ENCODE peak calls at places on chromosomes 5 and 9, in ten cellular contexts. D is psoas muscle, N is A549, H is IMR-90, Q is A673, A is endothelial cell of umbilical vein, T is fibroblast of lung, Y is transverse colon, I is lung, E is upper lobe of right lung. X is an unnamed sample. For H3K4me1 and H3K9me3, the result is how much of the 10 kb centered on the place peaks cover.

GRCh38 chr5:1701884-1702283 is 97.8 kb downstream of the MRPL36 start:
- DNase-seq in I (no peak), A (no peak), T (no peak), E (no peak), N (no peak), Y (no peak), Q (no peak), D (no peak), H (no peak), X (no peak)

GRCh38 chr5:17257705-17258273 is 40.4 kb downstream of the BASP1 start:
- DNase-seq in Q (no peak), Y (no peak), D (no peak), N (no peak), A (peak), H (peak), I (no peak), T (no peak), E (no peak), X (no peak)

GRCh38 chr9:4530375-4530774 is 40.1 kb downstream of the SLC1A1 start:
- DNase-seq in Q (peak), A (peak), N (peak), Y (no peak), I (no peak), H (no peak), T (no peak), E (no peak), D (no peak), X (peak)

GRCh38 chr9:21395778-21396717 is 10.8 kb upstream of the IFNA2 start:
- DNase-seq in Q (peak), N (no peak), D (peak), E (peak), T (peak), Y (peak), H (no peak), A (peak), I (no peak), X (peak)

GRCh38 chr5:148937239-148937638 is 110.8 kb downstream of the ADRB2 start:
- DNase-seq in E (no peak), D (no peak), Q (no peak), A (no peak), N (no peak), Y (no peak), H (peak), T (no peak), I (no peak), X (no peak)

GRCh38 chr5:113038714-113039113 is 62.1 kb downstream of the DCP2 start:
- DNase-seq in D (no peak), A (peak), Q (peak), T (no peak), I (peak), N (no peak), E (no peak), Y (no peak), H (peak), X (no peak)

GRCh38 chr9:104776787-104777186 is 12.9 kb downstream of the NIPSNAP3B start:
- DNase-seq in Q (no peak), A (no peak), T (no peak), E (no peak), N (no peak), Y (no peak), I (no peak), H (peak), D (no peak), X (no peak)

GRCh38 chr5:54785729-54786548 is 199.5 kb downstream of the ESM1 start:
- DNase-seq in H (peak), I (peak), A (peak), Y (peak), N (no peak), Q (peak), E (peak), T (peak), D (no peak), X (peak)

GRCh38 chr5:115417076-115417475 is 120.6 kb upstream of the CCDC112 start:
- DNase-seq in N (no peak), Y (no peak), Q (no peak), H (no peak), E (no peak), A (no peak), I (no peak), D (no peak), T (no peak), X (no peak)

GRCh38 chr9:104094534-104095020 is 468 bp downstream of the SMC2 start:
- DNase-seq in Q (no peak), A (no peak), I (no peak), Y (no peak), E (no peak), T (no peak), N (peak), D (no peak), H (no peak), X (no peak)

GRCh38 chr9:105887679-105888078 is 193.3 kb downstream of the TMEM38B start:
- DNase-seq in Q (no peak), D (no peak), E (no peak), N (no peak), T (no peak), H (no peak), A (no peak), I (no peak), Y (no peak), X (no peak)

GRCh38 chr9:136399176-136400037 is 563 bp downstream of the SNAPC4 start:
- DNase-seq in Q (no peak), D (no peak), Y (no peak), N (no peak), A (peak), H (no peak), I (no peak), T (no peak), E (no peak), X (peak)

GRCh38 chr9:79781263-79781662 is 209.5 kb downstream of the TLE4 start:
- DNase-seq in Q (no peak), T (no peak), D (no peak), A (no peak), I (no peak), E (no peak), N (no peak), Y (no peak), H (no peak), X (no peak)

GRCh38 chr9:120931278-120932085 is 4.9 kb upstream of the TRAF1 start:
- DNase-seq in T (peak), E (no peak), H (peak), N (no peak), D (no peak), Q (peak), A (peak), I (no peak), Y (no peak), X (peak)

GRCh38 chr5:131379723-131380122 is 115.9 kb downstream of the CDC42SE2 start:
- DNase-seq in H (peak), T (peak), N (peak), Y (no peak), E (no peak), Q (peak), A (peak), D (no peak), I (no peak), X (peak)

DNA sequence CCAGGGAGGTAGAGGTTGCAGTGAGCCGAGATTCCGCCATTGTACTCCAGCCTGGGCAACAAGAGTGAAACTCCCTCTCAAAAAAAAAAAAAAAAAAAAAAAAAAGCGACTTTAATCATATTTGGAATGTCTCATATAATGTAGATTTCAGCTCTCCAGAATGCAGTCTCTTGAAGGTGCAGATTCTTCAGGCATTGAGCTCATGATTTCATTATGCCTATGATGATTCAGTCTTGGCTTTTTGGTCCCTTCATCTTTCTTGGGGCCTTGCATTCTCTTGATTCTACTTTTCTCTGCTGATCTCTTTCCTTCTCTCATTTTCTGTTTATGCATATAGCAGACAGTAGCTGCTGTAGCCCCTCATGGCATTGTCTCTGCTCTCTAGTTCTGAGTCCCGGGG is 22.9 kb downstream of the KDM4C start:
- DNase-seq in T (no peak), Y (no peak), N (no peak), A (no peak), I (no peak), H (peak), D (no peak), Q (no peak), E (no peak), X (no peak)
- H3K4me1 ChIP-seq in T (under half), Y (under half), N (under half), A (under half), I (under half), H (under half), D (half or more), Q (under half), E (under half), X (half or more)

DNA sequence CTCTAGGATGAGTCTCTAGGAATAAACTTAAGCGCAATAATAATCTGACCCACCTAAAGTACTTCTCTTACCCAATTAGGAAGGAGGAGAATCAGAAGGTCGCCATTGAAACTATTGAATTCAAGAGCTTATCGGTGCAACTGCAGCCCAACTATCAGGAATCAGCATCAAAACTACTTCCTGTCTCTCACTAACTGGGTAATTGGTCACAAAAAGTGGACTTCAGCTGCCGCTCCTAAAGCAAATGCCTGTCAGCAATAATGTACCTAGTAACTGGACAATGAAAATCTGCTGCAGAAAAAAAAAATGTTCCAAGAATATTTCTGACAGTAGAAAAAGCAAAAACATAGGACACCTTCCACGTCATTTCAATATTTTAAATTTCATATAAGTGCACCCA is 3.3 kb downstream of the OR1L8 start:
- DNase-seq in T (no peak), H (no peak), E (no peak), Y (no peak), I (no peak), N (no peak), A (no peak), Q (no peak), D (no peak), X (no peak)
- H3K9me3 ChIP-seq in T (under half), H (under half), E (under half), Y (under half), I (under half), N (under half), A (under half), Q (under half), D (under half), X (under half)

DNA sequence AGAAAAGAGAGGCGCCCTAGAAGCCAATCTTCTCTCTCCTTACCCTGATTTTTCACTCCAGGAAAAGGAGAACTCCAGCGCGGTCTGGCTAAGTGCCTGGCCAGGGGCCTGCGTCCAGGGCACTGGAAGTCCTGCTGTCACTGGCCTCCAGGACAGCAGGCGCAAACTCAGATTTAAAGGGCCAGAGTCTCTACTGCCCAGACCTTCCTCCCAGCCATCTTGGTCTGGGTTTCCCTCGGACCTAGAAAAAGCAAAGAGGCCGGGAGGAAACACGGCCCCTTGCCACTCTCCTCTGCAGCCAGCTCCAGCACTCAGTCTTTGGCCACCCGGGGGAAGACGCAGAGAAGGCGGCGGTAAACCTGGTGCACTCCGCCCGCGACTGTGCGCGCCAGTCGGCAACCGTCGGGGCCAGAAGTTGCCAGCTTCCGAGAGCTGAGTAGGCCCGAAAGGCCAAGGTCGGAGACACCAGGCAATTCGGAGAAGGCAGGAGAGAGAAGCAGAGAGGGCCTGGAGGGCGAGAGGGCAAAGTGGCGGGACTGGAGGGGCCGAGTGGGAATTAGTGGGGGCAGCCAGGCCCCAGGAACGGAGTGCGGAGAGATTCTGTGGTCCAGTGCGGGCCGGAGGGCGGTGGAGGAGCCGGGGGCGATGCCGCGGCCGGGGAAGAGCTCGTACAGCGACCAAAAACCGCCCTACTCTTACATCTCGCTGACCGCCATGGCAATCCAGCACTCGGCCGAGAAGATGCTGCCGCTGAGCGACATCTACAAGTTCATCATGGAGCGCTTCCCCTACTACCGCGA is at the start of gene FOXB2:
- DNase-seq in D (no peak), I (no peak), H (no peak), N (no peak), E (no peak), Q (no peak), T (no peak), A (no peak), Y (no peak), X (no peak)
- H3K4me1 ChIP-seq in D (under half), I (under half), H (under half), N (under half), E (under half), Q (under half), T (under half), A (under half), Y (under half), X (under half)

GRCh38 chr5:141434006-141434405 is 3.7 kb downstream of the PCDHGA12 start:
- DNase-seq in Y (no peak), N (no peak), A (no peak), H (peak), I (no peak), Q (no peak), T (peak), E (no peak), D (no peak), X (no peak)

GRCh38 chr5:141441571-141442170 is 11.4 kb downstream of the PCDHGA12 start:
- DNase-seq in I (no peak), N (no peak), Y (no peak), A (no peak), Q (no peak), E (no peak), H (no peak), D (no peak), T (no peak), X (no peak)

GRCh38 chr5:141431286-141431685 is 979 bp downstream of the PCDHGA12 start:
- DNase-seq in Q (no peak), H (no peak), T (peak), A (peak), Y (no peak), D (no peak), I (no peak), N (no peak), E (no peak), X (no peak)

GRCh38 chr5:141439411-141440141 is 9.3 kb downstream of the PCDHGA12 start:
- DNase-seq in Q (no peak), A (no peak), I (no peak), E (no peak), T (no peak), H (no peak), D (no peak), N (no peak), Y (no peak), X (no peak)

DNA sequence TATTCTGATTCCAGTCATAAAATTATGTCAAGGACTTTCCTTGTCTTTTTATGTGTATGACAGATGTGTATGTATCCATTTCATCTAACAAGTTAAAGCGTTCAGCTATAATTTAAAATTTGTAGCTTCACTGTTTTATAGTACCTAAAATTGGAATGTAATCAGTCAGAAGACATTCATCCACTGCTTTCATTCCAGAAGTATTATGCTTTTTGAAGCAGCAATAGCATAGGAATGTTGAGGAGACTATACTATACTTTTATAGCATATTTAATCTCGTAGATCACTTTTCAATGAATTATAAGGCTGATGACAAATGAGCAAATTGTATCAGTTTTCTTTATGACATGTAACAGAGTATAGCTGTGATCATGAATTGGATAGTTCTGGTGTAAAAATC is 6.9 kb downstream of the PCDHGA12 start:
- DNase-seq in H (peak), E (no peak), Y (no peak), I (no peak), D (no peak), Q (no peak), N (no peak), A (no peak), T (no peak), X (no peak)
- H3K9me3 ChIP-seq in H (under half), E (under half), Y (half or more), I (under half), D (under half), Q (under half), N (under half), A (under half), T (under half), X (under half)

GRCh38 chr9:32882616-32883015 is 99.3 kb downstream of the TMEM215 start:
- DNase-seq in A (no peak), E (no peak), D (no peak), Q (no peak), I (no peak), H (no peak), N (no peak), Y (no peak), T (no peak), X (no peak)

GRCh38 chr9:32877639-32878217 is 94.4 kb downstream of the TMEM215 start:
- DNase-seq in I (no peak), E (no peak), T (no peak), N (no peak), H (no peak), Q (no peak), Y (no peak), D (no peak), A (no peak), X (no peak)

GRCh38 chr9:32881948-32882347 is 98.6 kb downstream of the TMEM215 start:
- DNase-seq in D (no peak), H (no peak), I (no peak), Q (no peak), E (no peak), A (no peak), T (no peak), N (no peak), Y (no peak), X (no peak)

GRCh38 chr9:32877103-32877502 is 93.8 kb downstream of the TMEM215 start:
- DNase-seq in D (no peak), Q (no peak), N (no peak), E (no peak), Y (no peak), H (no peak), I (no peak), T (no peak), A (no peak), X (no peak)

DNA sequence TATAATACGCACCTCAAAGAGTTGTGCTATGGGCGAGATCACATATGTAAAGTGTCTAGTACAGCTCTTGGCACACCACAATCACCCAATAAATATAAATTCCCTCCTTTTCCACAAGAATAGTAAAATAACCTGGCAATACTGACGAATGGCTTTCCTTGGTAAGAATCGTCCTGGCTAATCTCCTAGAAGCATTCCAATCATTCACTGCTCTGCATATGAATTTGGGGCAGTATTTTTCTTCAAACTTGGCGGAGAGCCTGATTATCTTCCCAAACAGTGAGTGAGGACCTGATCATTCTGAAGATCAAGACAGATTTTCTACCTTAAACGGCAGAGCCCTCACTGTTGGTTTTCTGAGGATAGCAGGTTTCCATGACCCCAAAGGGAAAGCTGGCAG is 96.0 kb downstream of the TMEM215 start:
- DNase-seq in D (no peak), Q (no peak), N (no peak), Y (no peak), A (no peak), H (no peak), I (no peak), T (no peak), E (no peak), X (no peak)
- H3K4me1 ChIP-seq in D (under half), Q (under half), N (under half), Y (under half), A (under half), H (under half), I (under half), T (under half), E (under half), X (under half)

GRCh38 chr9:89524888-89525385 is 27.0 kb upstream of the SEMA4D start:
- DNase-seq in D (no peak), H (no peak), N (no peak), A (no peak), Q (no peak), I (no peak), T (no peak), E (no peak), Y (no peak), X (no peak)

GRCh38 chr9:89527084-89527483 is 29.2 kb upstream of the SEMA4D start:
- DNase-seq in N (no peak), I (peak), D (peak), Y (peak), E (no peak), A (no peak), T (no peak), H (no peak), Q (no peak), X (no peak)

GRCh38 chr9:89525673-89526374 is 27.9 kb upstream of the SEMA4D start:
- DNase-seq in N (no peak), I (no peak), E (no peak), D (no peak), T (no peak), A (no peak), Q (no peak), H (no peak), Y (no peak), X (no peak)

GRCh38 chr9:89528131-89528530 is 30.2 kb upstream of the SEMA4D start:
- DNase-seq in Y (no peak), D (no peak), H (no peak), E (no peak), Q (no peak), N (no peak), T (no peak), A (no peak), I (no peak), X (no peak)

GRCh38 chr9:89526667-89527066 is 28.8 kb upstream of the SEMA4D start:
- DNase-seq in N (no peak), T (no peak), A (no peak), Q (no peak), E (no peak), Y (no peak), I (no peak), H (no peak), D (no peak), X (no peak)
- H3K9me3 ChIP-seq in N (under half), T (under half), A (under half), Q (under half), E (under half), Y (under half), I (under half), H (under half), D (under half), X (under half)

DNA sequence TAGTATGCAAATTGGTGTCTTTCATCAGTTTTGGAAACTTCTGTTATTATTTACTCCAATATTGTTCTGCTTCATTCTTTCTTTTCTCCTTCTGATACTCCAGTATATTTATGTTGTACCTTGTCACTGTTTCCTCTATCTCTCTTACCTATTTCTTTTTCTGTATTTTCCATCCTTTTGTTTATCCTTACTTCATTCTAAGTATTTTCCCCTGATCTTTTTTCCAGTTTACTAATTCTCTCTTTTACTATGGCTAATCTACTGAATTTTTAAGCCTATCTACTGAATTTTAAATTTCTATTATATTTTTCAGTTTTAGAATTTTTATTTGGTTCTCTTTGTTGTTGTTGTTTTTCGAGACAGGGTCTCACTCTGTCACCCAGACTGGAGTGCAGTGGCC is 7.4 kb downstream of the SMIM3 start:
- DNase-seq in D (no peak), Q (no peak), I (no peak), E (no peak), Y (no peak), A (no peak), H (no peak), T (no peak), N (no peak), X (no peak)
- H3K4me1 ChIP-seq in D (under half), Q (half or more), I (under half), E (half or more), Y (under half), A (under half), H (under half), T (under half), N (under half), X (half or more)

X was measured in CD8-positive, alpha-beta memory T cell.